ENCODE peak calls at places on chromosome 17, in four cellular contexts. W is stimulated activated CD4-positive, alpha-beta T cell treated with anti-CD3 and anti-CD28 coated beads, Interleukin-2, amount 100 ng/mL, for 24 hours; K is adrenal gland; J is EL. M is an unnamed sample.

GRCh38 chr17:60139438-60140285 is 10.1 kb upstream of the CA4 start:
- DNase-seq in K (peak), W (peak), J (peak), M (no peak)

GRCh38 chr17:7014995-7015586 is 2.7 kb downstream of the RNASEK start:
- DNase-seq in K (no peak), J (peak), W (peak), M (peak)

GRCh38 chr17:57276621-57277020 is 20.3 kb downstream of the MSI2 start:
- DNase-seq in J (no peak), W (no peak), K (no peak), M (no peak)

GRCh38 chr17:73644145-73645049 is at the start of gene SDK2:
- DNase-seq in J (no peak), W (peak), K (no peak), M (peak)

GRCh38 chr17:61409301-61410099 is 9.9 kb downstream of the TBX2 start:
- DNase-seq in K (peak), J (peak), W (peak), M (peak)

GRCh38 chr17:42409467-42410351 is 13.3 kb downstream of the CAVIN1 start:
- DNase-seq in W (no peak), K (peak), J (peak), M (peak)

GRCh38 chr17:77644981-77645380 is 313.5 kb upstream of the TNRC6C start:
- DNase-seq in W (peak), K (no peak), J (no peak), M (peak)

GRCh38 chr17:40091691-40092397 is 8.5 kb downstream of the NR1D1 start:
- DNase-seq in W (no peak), K (peak), J (no peak), M (peak)

GRCh38 chr17:73952498-73953205 is 250.8 kb upstream of the RPL38 start:
- DNase-seq in K (no peak), W (peak), J (no peak), M (peak)

GRCh38 chr17:41907185-41907556 is 11.6 kb downstream of the ACLY start:
- DNase-seq in J (peak), W (no peak), K (no peak), M (peak)

GRCh38 chr17:49851387-49852291 is 3.8 kb upstream of the TAC4 start:
- DNase-seq in J (peak), K (peak), W (peak), M (peak)

GRCh38 chr17:2370211-2370589 is 30.7 kb downstream of the MNT start:
- DNase-seq in W (no peak), K (no peak), J (no peak), M (no peak)

GRCh38 chr17:41962768-41963434 is 3.7 kb upstream of the CNP start:
- DNase-seq in W (peak), K (peak), J (peak), M (peak)